ENCODE peak calls at places on chromosomes 4 and X, in five cellular contexts. X is IMR-90, K is stomach, T is lower leg skin, G is vagina. J is an unnamed sample.
A peak's percentile ranks its signal among the peaks of the same experiment; 100 is the strongest.

GRCh38 chr4:7778524-7779193 is 161.0 kb downstream of the AFAP1 start:
- DNase-seq in X (peak; percentile 30), K (no peak), T (no peak), G (no peak), J (no peak)

GRCh38 chrX:17038277-17038676 is 91.8 kb downstream of the REPS2 start:
- DNase-seq in X (no peak), K (no peak), T (no peak), G (no peak), J (no peak)

GRCh38 chrX:120281021-120281624 is 30.1 kb downstream of the TMEM255A start:
- DNase-seq in X (no peak), K (no peak), T (no peak), G (no peak), J (no peak)

GRCh38 chr4:162727232-162727631 is 439.5 kb downstream of the NAF1 start:
- DNase-seq in X (no peak), K (peak; percentile 26), T (no peak), G (no peak), J (no peak)

GRCh38 chr4:79164961-79165610 is 160.8 kb downstream of the NAA11 start:
- DNase-seq in X (no peak), K (no peak), T (no peak), G (no peak), J (no peak)

GRCh38 chr4:82899339-82899738 is 1.2 kb upstream of the THAP9 start:
- DNase-seq in X (no peak), K (no peak), T (no peak), G (no peak), J (peak; percentile 18)

GRCh38 chr4:106671711-106672110 is 303.1 kb upstream of the GIMD1 start:
- DNase-seq in X (no peak), K (no peak), T (no peak), G (no peak), J (no peak)

GRCh38 chrX:138128025-138128671 is 562.2 kb downstream of the ZIC3 start:
- DNase-seq in X (peak; percentile 11), K (no peak), T (no peak), G (no peak), J (peak; percentile 4)

GRCh38 chr4:140351778-140352177 is 21.7 kb upstream of the SCOC start:
- DNase-seq in X (no peak), K (no peak), T (no peak), G (no peak), J (no peak)

GRCh38 chr4:150694438-150694837 is 112.5 kb downstream of the MAB21L2 start:
- DNase-seq in X (no peak), K (no peak), T (no peak), G (no peak), J (no peak)

GRCh38 chr4:107619065-107619464 is 101.0 kb downstream of the PAPSS1 start:
- DNase-seq in X (peak; percentile 76), K (no peak), T (no peak), G (no peak), J (no peak)

GRCh38 chr4:95381843-95382580 is 166.8 kb downstream of the UNC5C start:
- DNase-seq in X (no peak), K (no peak), T (no peak), G (no peak), J (no peak)

GRCh38 chrX:9832811-9833210 is 46.6 kb downstream of the SHROOM2 start:
- DNase-seq in X (no peak), K (no peak), T (no peak), G (no peak), J (no peak)

GRCh38 chr4:151730003-151730559 is 30.7 kb downstream of the GATB start:
- DNase-seq in X (no peak), K (no peak), T (no peak), G (peak; percentile 92), J (no peak)

GRCh38 chr4:60201052-60201673 is 999.0 kb upstream of the ADGRL3 start:
- DNase-seq in X (peak; percentile 28), K (peak; percentile 52), T (no peak), G (no peak), J (peak; percentile 73)

GRCh38 chrX:107118322-107119147 is at the start of gene RBM41:
- DNase-seq in X (peak; percentile 67), K (peak; percentile 80), T (peak; percentile 91), G (no peak), J (peak; percentile 83)

GRCh38 chrX:71251456-71251973 is 2.4 kb downstream of the ZMYM3 start:
- DNase-seq in X (no peak), K (no peak), T (no peak), G (no peak), J (no peak)

GRCh38 chr4:108683479-108683878 is 33.1 kb downstream of the OSTC start:
- DNase-seq in X (peak; percentile 41), K (no peak), T (no peak), G (no peak), J (peak; percentile 15)

GRCh38 chrX:115372026-115372610 is 82.6 kb downstream of the LUZP4 start:
- DNase-seq in X (peak; percentile 79), K (no peak), T (no peak), G (no peak), J (no peak)

GRCh38 chr4:23922535-23923115 is 32.8 kb upstream of the PPARGC1A start:
- DNase-seq in X (no peak), K (no peak), T (no peak), G (no peak), J (no peak)

GRCh38 chrX:70755850-70756249 is 152.7 kb downstream of the TEX11 start:
- DNase-seq in X (no peak), K (no peak), T (no peak), G (no peak), J (no peak)

GRCh38 chr4:154982187-154983047 is 201.3 kb downstream of the RBM46 start:
- DNase-seq in X (peak; percentile 48), K (peak; percentile 74), T (peak; percentile 85), G (no peak), J (peak; percentile 19)

GRCh38 chr4:80529021-80529420 is 193.5 kb downstream of the CFAP299 start:
- DNase-seq in X (peak; percentile 61), K (no peak), T (no peak), G (no peak), J (no peak)

GRCh38 chrX:3743821-3744439 is 30.5 kb upstream of the PRKX start:
- DNase-seq in X (no peak), K (no peak), T (no peak), G (no peak), J (peak; percentile 0)

GRCh38 chrX:19599253-19599652 is 83.9 kb upstream of the MAP3K15 start:
- DNase-seq in X (no peak), K (no peak), T (peak; percentile 50), G (no peak), J (no peak)

GRCh38 chr4:122293374-122294365 is 85.1 kb upstream of the ADAD1 start:
- DNase-seq in X (no peak), K (no peak), T (no peak), G (no peak), J (no peak)

GRCh38 chr4:17698116-17698515 is 83.3 kb downstream of the FAM184B start:
- DNase-seq in X (no peak), K (no peak), T (no peak), G (no peak), J (no peak)

GRCh38 chrX:43266487-43266886 is 389.6 kb upstream of the MAOA start:
- DNase-seq in X (no peak), K (no peak), T (no peak), G (no peak), J (no peak)

GRCh38 chrX:112450810-112451209 is 228.9 kb downstream of the LHFPL1 start:
- DNase-seq in X (no peak), K (no peak), T (no peak), G (no peak), J (no peak)

GRCh38 chr4:182806259-182807252 is 110.6 kb downstream of the DCTD start:
- DNase-seq in X (peak; percentile 59), K (peak; percentile 81), T (peak; percentile 94), G (peak; percentile 86), J (peak; percentile 64)

GRCh38 chr4:156999175-156999517 is 27.5 kb upstream of the PDGFC start:
- DNase-seq in X (peak; percentile 97), K (peak; percentile 43), T (no peak), G (no peak), J (peak; percentile 78)

GRCh38 chr4:184473265-184473514 is 1.2 kb downstream of the IRF2 start:
- DNase-seq in X (no peak), K (no peak), T (no peak), G (no peak), J (no peak)

GRCh38 chr4:164204434-164204833 is 549.5 kb upstream of the SMIM31 start:
- DNase-seq in X (peak; percentile 12), K (no peak), T (no peak), G (no peak), J (no peak)

GRCh38 chrX:110021180-110022022 is 18.5 kb downstream of the TMEM164 start:
- DNase-seq in X (peak; percentile 75), K (no peak), T (no peak), G (no peak), J (no peak)

GRCh38 chr4:13248621-13249298 is 235.4 kb downstream of the RAB28 start:
- DNase-seq in X (peak; percentile 6), K (no peak), T (no peak), G (no peak), J (peak; percentile 2)

GRCh38 chr4:13244342-13244905 is 239.7 kb downstream of the RAB28 start:
- DNase-seq in X (no peak), K (no peak), T (no peak), G (no peak), J (no peak)

GRCh38 chr4:13243152-13243551 is 241.0 kb downstream of the RAB28 start:
- DNase-seq in X (no peak), K (no peak), T (no peak), G (no peak), J (no peak)

DNA sequence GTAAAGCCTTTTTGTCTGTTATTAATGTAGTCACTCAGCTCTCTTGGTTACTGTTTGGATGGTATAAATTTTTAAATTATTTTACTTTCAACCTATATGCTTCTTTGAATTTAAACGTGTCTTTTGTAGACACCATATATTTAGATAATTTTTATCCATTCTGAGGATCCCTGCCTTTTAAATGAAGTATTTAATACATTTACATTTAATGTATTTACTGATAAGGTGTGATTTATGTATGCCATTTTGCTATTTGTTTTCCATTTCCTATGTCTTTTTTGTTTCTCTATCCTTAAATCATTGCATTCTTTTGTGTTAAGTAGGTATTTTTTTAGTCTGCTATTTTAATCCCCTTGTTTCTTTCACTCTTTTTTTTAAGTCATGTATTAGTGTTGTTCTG is 238.0 kb downstream of the RAB28 start:
- DNase-seq in X (no peak), K (no peak), T (no peak), G (no peak), J (no peak)
- TF ChIP-seq POLR2A in X (no peak), K (no peak), T (no peak), G (no peak), J (no peak)

GRCh38 chrX:49237060-49237459 is 1.8 kb downstream of the CCDC22 start:
- DNase-seq in X (no peak), K (no peak), T (no peak), G (no peak), J (no peak)
- TF ChIP-seq POLR2A in X (no peak), K (no peak), T (no peak), G (no peak), J (no peak)

DNA sequence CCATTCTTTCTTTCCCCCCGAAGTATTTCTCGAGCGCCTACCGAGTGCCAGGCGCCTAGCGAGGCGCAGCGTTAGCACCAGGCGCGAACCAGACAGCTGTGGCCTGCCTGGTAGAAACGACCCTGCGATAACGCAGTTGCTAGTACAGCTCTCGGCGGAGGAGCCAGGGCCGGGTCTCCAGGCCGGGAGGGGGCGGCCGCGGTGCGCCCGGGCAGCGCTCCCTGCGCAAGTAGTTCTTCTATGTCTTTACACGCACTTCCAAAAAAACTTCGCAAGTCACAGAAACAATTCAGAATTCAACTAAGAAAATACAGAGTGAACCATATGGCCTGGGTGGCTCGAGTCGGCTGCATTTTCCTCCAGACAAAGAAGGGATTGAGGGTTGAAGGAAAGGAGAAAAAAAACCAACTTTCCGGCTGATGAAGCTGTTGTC is 7.0 kb upstream of the NEUROG2 start:
- DNase-seq in X (peak; percentile 66), K (no peak), T (no peak), G (no peak), J (peak; percentile 56)
- TF ChIP-seq POLR2A in X (no peak), K (no peak), T (no peak), G (no peak), J (no peak)

GRCh38 chr4:92254767-92255442 is 48.9 kb upstream of the GRID2 start:
- DNase-seq in X (no peak), K (no peak), T (no peak), G (no peak), J (no peak)
- TF ChIP-seq POLR2A in X (no peak), K (no peak), T (no peak), G (no peak), J (no peak)

J was measured in erythroblast.